ENCODE peak calls at places on chromosomes 2 and 18, in ten cellular contexts. One of them, this sample, is unnamed. For H3K4me1, the result is how much of the 10 kb centered on the place peaks cover.

GRCh38 chr2:215553946-215554345 is 118.1 kb upstream of the FN1 start:
- DNase-seq in A549: no peak
- DNase-seq in H1: no peak
- DNase-seq in stomach: no peak
- DNase-seq in tibial nerve: no peak
- DNase-seq in esophagus muscularis mucosa: no peak
- DNase-seq in ovary: no peak
- DNase-seq in SK-N-SH: no peak
- DNase-seq in K562: peak
- DNase-seq in transverse colon: no peak
- DNase-seq in this sample: no peak

GRCh38 chr2:46462936-46463335 is 16.4 kb upstream of the TMEM247 start:
- DNase-seq in A549: no peak
- DNase-seq in H1: no peak
- DNase-seq in stomach: no peak
- DNase-seq in tibial nerve: no peak
- DNase-seq in esophagus muscularis mucosa: no peak
- DNase-seq in ovary: no peak
- DNase-seq in SK-N-SH: no peak
- DNase-seq in K562: no peak
- DNase-seq in transverse colon: no peak
- DNase-seq in this sample: no peak

GRCh38 chr18:63930774-63931354 is 18.2 kb upstream of the HMSD start:
- DNase-seq in A549: no peak
- DNase-seq in H1: no peak
- DNase-seq in stomach: no peak
- DNase-seq in tibial nerve: no peak
- DNase-seq in esophagus muscularis mucosa: no peak
- DNase-seq in ovary: no peak
- DNase-seq in SK-N-SH: no peak
- DNase-seq in K562: no peak
- DNase-seq in transverse colon: no peak
- DNase-seq in this sample: no peak

GRCh38 chr2:67954125-67954748 is 108.6 kb downstream of the C1D start:
- DNase-seq in A549: no peak
- DNase-seq in H1: no peak
- DNase-seq in stomach: peak
- DNase-seq in tibial nerve: no peak
- DNase-seq in esophagus muscularis mucosa: peak
- DNase-seq in ovary: no peak
- DNase-seq in SK-N-SH: no peak
- DNase-seq in K562: no peak
- DNase-seq in transverse colon: peak
- DNase-seq in this sample: no peak

GRCh38 chr2:238864207-238865014 is 16.5 kb downstream of the TWIST2 start:
- DNase-seq in A549: peak
- DNase-seq in H1: peak
- DNase-seq in stomach: peak
- DNase-seq in tibial nerve: peak
- DNase-seq in esophagus muscularis mucosa: peak
- DNase-seq in ovary: peak
- DNase-seq in SK-N-SH: no peak
- DNase-seq in K562: peak
- DNase-seq in transverse colon: peak
- DNase-seq in this sample: peak

GRCh38 chr2:176642074-176642473 is 372.8 kb downstream of the MTX2 start:
- DNase-seq in A549: no peak
- DNase-seq in H1: no peak
- DNase-seq in stomach: no peak
- DNase-seq in tibial nerve: no peak
- DNase-seq in esophagus muscularis mucosa: no peak
- DNase-seq in ovary: no peak
- DNase-seq in SK-N-SH: no peak
- DNase-seq in K562: no peak
- DNase-seq in transverse colon: no peak
- DNase-seq in this sample: no peak

GRCh38 chr2:130769343-130769907 is 14.1 kb downstream of the AMER3 start:
- DNase-seq in A549: no peak
- DNase-seq in H1: no peak
- DNase-seq in stomach: no peak
- DNase-seq in tibial nerve: no peak
- DNase-seq in esophagus muscularis mucosa: peak
- DNase-seq in ovary: no peak
- DNase-seq in SK-N-SH: no peak
- DNase-seq in K562: peak
- DNase-seq in transverse colon: no peak
- DNase-seq in this sample: no peak

GRCh38 chr2:62149708-62150107 is 46.2 kb upstream of the B3GNT2 start:
- DNase-seq in A549: peak
- DNase-seq in H1: no peak
- DNase-seq in stomach: no peak
- DNase-seq in tibial nerve: no peak
- DNase-seq in esophagus muscularis mucosa: no peak
- DNase-seq in ovary: no peak
- DNase-seq in SK-N-SH: peak
- DNase-seq in K562: peak
- DNase-seq in transverse colon: no peak
- DNase-seq in this sample: no peak

GRCh38 chr2:192002418-192002817 is 155.5 kb upstream of the CAVIN2 start:
- DNase-seq in A549: no peak
- DNase-seq in H1: no peak
- DNase-seq in stomach: no peak
- DNase-seq in tibial nerve: no peak
- DNase-seq in esophagus muscularis mucosa: no peak
- DNase-seq in ovary: no peak
- DNase-seq in SK-N-SH: no peak
- DNase-seq in K562: peak
- DNase-seq in transverse colon: no peak
- DNase-seq in this sample: no peak

GRCh38 chr2:16763493-16763899 is 97.9 kb upstream of the CYRIA start:
- DNase-seq in A549: no peak
- DNase-seq in H1: no peak
- DNase-seq in stomach: no peak
- DNase-seq in tibial nerve: no peak
- DNase-seq in esophagus muscularis mucosa: no peak
- DNase-seq in ovary: no peak
- DNase-seq in SK-N-SH: no peak
- DNase-seq in K562: no peak
- DNase-seq in transverse colon: no peak
- DNase-seq in this sample: no peak

GRCh38 chr2:21250693-21251092 is 126.9 kb downstream of the TDRD15 start:
- DNase-seq in A549: no peak
- DNase-seq in H1: no peak
- DNase-seq in stomach: no peak
- DNase-seq in tibial nerve: no peak
- DNase-seq in esophagus muscularis mucosa: peak
- DNase-seq in ovary: no peak
- DNase-seq in SK-N-SH: no peak
- DNase-seq in K562: no peak
- DNase-seq in transverse colon: no peak
- DNase-seq in this sample: no peak

GRCh38 chr18:25349131-25349925 is 2.6 kb downstream of the ZNF521 start:
- DNase-seq in A549: no peak
- DNase-seq in H1: no peak
- DNase-seq in stomach: no peak
- DNase-seq in tibial nerve: no peak
- DNase-seq in esophagus muscularis mucosa: no peak
- DNase-seq in ovary: peak
- DNase-seq in SK-N-SH: peak
- DNase-seq in K562: no peak
- DNase-seq in transverse colon: peak
- DNase-seq in this sample: peak

GRCh38 chr18:58338961-58339722 is 289.7 kb downstream of the ALPK2 start:
- DNase-seq in A549: no peak
- DNase-seq in H1: peak
- DNase-seq in stomach: peak
- DNase-seq in tibial nerve: no peak
- DNase-seq in esophagus muscularis mucosa: peak
- DNase-seq in ovary: peak
- DNase-seq in SK-N-SH: no peak
- DNase-seq in K562: no peak
- DNase-seq in transverse colon: no peak
- DNase-seq in this sample: no peak

GRCh38 chr18:74534150-74534969 is at the start of gene CNDP1:
- DNase-seq in A549: no peak
- DNase-seq in H1: no peak
- DNase-seq in stomach: peak
- DNase-seq in tibial nerve: no peak
- DNase-seq in esophagus muscularis mucosa: no peak
- DNase-seq in ovary: no peak
- DNase-seq in SK-N-SH: no peak
- DNase-seq in K562: peak
- DNase-seq in transverse colon: no peak
- DNase-seq in this sample: no peak

GRCh38 chr18:54806526-54806925 is 21.8 kb upstream of the RAB27B start:
- DNase-seq in A549: no peak
- DNase-seq in H1: no peak
- DNase-seq in stomach: no peak
- DNase-seq in tibial nerve: no peak
- DNase-seq in esophagus muscularis mucosa: no peak
- DNase-seq in ovary: no peak
- DNase-seq in SK-N-SH: no peak
- DNase-seq in K562: no peak
- DNase-seq in transverse colon: no peak
- DNase-seq in this sample: no peak
- H3K4me1 ChIP-seq in A549: under half
- H3K4me1 ChIP-seq in H1: under half
- H3K4me1 ChIP-seq in stomach: under half
- H3K4me1 ChIP-seq in tibial nerve: under half
- H3K4me1 ChIP-seq in esophagus muscularis mucosa: under half
- H3K4me1 ChIP-seq in ovary: under half
- H3K4me1 ChIP-seq in SK-N-SH: under half
- H3K4me1 ChIP-seq in K562: under half
- H3K4me1 ChIP-seq in transverse colon: under half
- H3K4me1 ChIP-seq in this sample: under half

GRCh38 chr2:28327596-28327962 is 65.1 kb upstream of the FOSL2 start:
- DNase-seq in A549: no peak
- DNase-seq in H1: no peak
- DNase-seq in stomach: no peak
- DNase-seq in tibial nerve: no peak
- DNase-seq in esophagus muscularis mucosa: no peak
- DNase-seq in ovary: no peak
- DNase-seq in SK-N-SH: peak
- DNase-seq in K562: no peak
- DNase-seq in transverse colon: no peak
- DNase-seq in this sample: no peak
- TF ChIP-seq EP300 in A549: no peak
- TF ChIP-seq EP300 in H1: no peak
- TF ChIP-seq EP300 in stomach: no peak
- TF ChIP-seq EP300 in tibial nerve: no peak
- TF ChIP-seq EP300 in esophagus muscularis mucosa: no peak
- TF ChIP-seq EP300 in ovary: no peak
- TF ChIP-seq EP300 in SK-N-SH: no peak
- TF ChIP-seq EP300 in K562: no peak
- TF ChIP-seq EP300 in transverse colon: no peak
- TF ChIP-seq EP300 in this sample: no peak

GRCh38 chr2:188307850-188308283 is 16.2 kb downstream of the GULP1 start:
- DNase-seq in A549: no peak
- DNase-seq in H1: no peak
- DNase-seq in stomach: no peak
- DNase-seq in tibial nerve: no peak
- DNase-seq in esophagus muscularis mucosa: no peak
- DNase-seq in ovary: no peak
- DNase-seq in SK-N-SH: peak
- DNase-seq in K562: no peak
- DNase-seq in transverse colon: no peak
- DNase-seq in this sample: no peak
- H3K4me1 ChIP-seq in A549: under half
- H3K4me1 ChIP-seq in H1: under half
- H3K4me1 ChIP-seq in stomach: under half
- H3K4me1 ChIP-seq in tibial nerve: half or more
- H3K4me1 ChIP-seq in esophagus muscularis mucosa: under half
- H3K4me1 ChIP-seq in ovary: under half
- H3K4me1 ChIP-seq in SK-N-SH: under half
- H3K4me1 ChIP-seq in K562: under half
- H3K4me1 ChIP-seq in transverse colon: under half
- H3K4me1 ChIP-seq in this sample: under half

GRCh38 chr2:38187416-38188127 is 111.6 kb upstream of the CYP1B1 start:
- DNase-seq in A549: no peak
- DNase-seq in H1: no peak
- DNase-seq in stomach: peak
- DNase-seq in tibial nerve: peak
- DNase-seq in esophagus muscularis mucosa: peak
- DNase-seq in ovary: peak
- DNase-seq in SK-N-SH: no peak
- DNase-seq in K562: no peak
- DNase-seq in transverse colon: peak
- DNase-seq in this sample: peak

GRCh38 chr2:38192976-38193375 is 117.0 kb upstream of the CYP1B1 start:
- DNase-seq in A549: no peak
- DNase-seq in H1: no peak
- DNase-seq in stomach: no peak
- DNase-seq in tibial nerve: no peak
- DNase-seq in esophagus muscularis mucosa: no peak
- DNase-seq in ovary: no peak
- DNase-seq in SK-N-SH: no peak
- DNase-seq in K562: no peak
- DNase-seq in transverse colon: no peak
- DNase-seq in this sample: no peak

GRCh38 chr2:38192046-38192445 is 116.1 kb upstream of the CYP1B1 start:
- DNase-seq in A549: no peak
- DNase-seq in H1: no peak
- DNase-seq in stomach: no peak
- DNase-seq in tibial nerve: no peak
- DNase-seq in esophagus muscularis mucosa: no peak
- DNase-seq in ovary: no peak
- DNase-seq in SK-N-SH: no peak
- DNase-seq in K562: no peak
- DNase-seq in transverse colon: no peak
- DNase-seq in this sample: no peak

GRCh38 chr2:38191516-38191915 is 115.6 kb upstream of the CYP1B1 start:
- DNase-seq in A549: no peak
- DNase-seq in H1: no peak
- DNase-seq in stomach: no peak
- DNase-seq in tibial nerve: no peak
- DNase-seq in esophagus muscularis mucosa: no peak
- DNase-seq in ovary: no peak
- DNase-seq in SK-N-SH: no peak
- DNase-seq in K562: no peak
- DNase-seq in transverse colon: no peak
- DNase-seq in this sample: no peak

DNA sequence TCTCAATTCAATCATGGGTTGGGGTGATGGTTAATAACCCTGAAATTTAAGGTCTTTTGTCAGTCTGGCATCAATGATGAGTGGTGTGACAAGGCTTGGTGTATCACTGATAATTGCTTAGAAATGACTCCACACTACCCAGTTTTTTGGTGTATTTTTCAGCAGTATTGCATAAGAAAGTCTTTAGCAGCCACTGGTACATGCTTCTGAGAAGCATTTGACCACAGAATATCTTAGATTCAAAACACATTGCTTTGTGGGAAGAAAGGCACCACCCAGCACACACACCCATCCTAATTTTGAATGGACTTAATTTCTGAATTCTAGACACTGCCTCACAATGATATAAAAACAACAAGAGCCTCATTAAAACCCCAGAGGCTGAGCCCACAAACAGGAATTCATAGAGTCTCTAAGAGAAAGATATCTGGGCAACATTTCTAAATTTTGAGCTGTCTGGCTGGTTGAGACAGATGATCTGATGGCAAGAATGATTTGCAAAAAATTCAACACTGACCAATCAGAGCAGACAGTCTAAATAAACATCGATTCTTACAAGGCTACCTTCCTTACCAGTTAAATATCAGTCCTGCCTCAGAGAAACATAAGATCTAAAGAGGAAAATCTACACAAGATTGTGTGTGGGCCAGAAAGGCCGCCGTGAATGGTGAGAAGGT is 114.7 kb upstream of the CYP1B1 start:
- DNase-seq in A549: no peak
- DNase-seq in H1: no peak
- DNase-seq in stomach: no peak
- DNase-seq in tibial nerve: no peak
- DNase-seq in esophagus muscularis mucosa: no peak
- DNase-seq in ovary: no peak
- DNase-seq in SK-N-SH: no peak
- DNase-seq in K562: no peak
- DNase-seq in transverse colon: no peak
- DNase-seq in this sample: no peak
- TF ChIP-seq EP300 in A549: no peak
- TF ChIP-seq EP300 in H1: no peak
- TF ChIP-seq EP300 in stomach: no peak
- TF ChIP-seq EP300 in tibial nerve: peak
- TF ChIP-seq EP300 in esophagus muscularis mucosa: no peak
- TF ChIP-seq EP300 in ovary: no peak
- TF ChIP-seq EP300 in SK-N-SH: no peak
- TF ChIP-seq EP300 in K562: no peak
- TF ChIP-seq EP300 in transverse colon: no peak
- TF ChIP-seq EP300 in this sample: no peak